ENCODE peak calls at places on chromosomes 5 and 9, in four cellular contexts. H, U, N and O are unnamed samples. For H3K27me3, the result is how much of the 10 kb centered on the place peaks cover.

GRCh38 chr9:114169029-114169939 is 13.9 kb downstream of the COL27A1 start:
- DNase-seq in N (peak), U (peak), H (no peak), O (peak)

GRCh38 chr5:145077028-145077427 is 758.1 kb downstream of the PRELID2 start:
- DNase-seq in U (no peak), H (no peak), N (no peak), O (no peak)

GRCh38 chr5:172622091-172623046 is 18.7 kb upstream of the NEURL1B start:
- DNase-seq in N (no peak), H (no peak), U (peak), O (no peak)

GRCh38 chr9:98977813-98978212 is 34.1 kb downstream of the COL15A1 start:
- DNase-seq in N (no peak), H (no peak), U (no peak), O (no peak)

GRCh38 chr5:21817668-21818419 is 1035.3 kb downstream of the CDH12 start:
- DNase-seq in H (no peak), U (no peak), N (peak), O (no peak)

GRCh38 chr5:17233488-17233887 is 16.1 kb downstream of the BASP1 start:
- DNase-seq in H (no peak), N (no peak), U (no peak), O (no peak)

GRCh38 chr5:150325426-150325825 is 22.7 kb upstream of the ARSI start:
- DNase-seq in N (no peak), U (no peak), H (no peak), O (no peak)

GRCh38 chr9:2262809-2263510 is 247.8 kb downstream of the SMARCA2 start:
- DNase-seq in U (no peak), H (peak), N (no peak), O (no peak)

GRCh38 chr9:76704601-76705204 is 59.5 kb upstream of the PCA3 start:
- DNase-seq in U (no peak), H (no peak), N (peak), O (peak)

GRCh38 chr9:87973791-87974292 is 491 bp downstream of the CDK20 start:
- DNase-seq in N (no peak), U (no peak), H (no peak), O (no peak)

GRCh38 chr9:78261403-78262001 is 25.6 kb downstream of the CEP78 start:
- DNase-seq in H (no peak), N (peak), U (no peak), O (no peak)

GRCh38 chr9:16521868-16522381 is 348.5 kb downstream of the BNC2 start:
- DNase-seq in U (no peak), H (no peak), N (peak), O (no peak)

GRCh38 chr5:85096426-85096825 is 711.7 kb upstream of the EDIL3 start:
- DNase-seq in U (no peak), H (no peak), N (no peak), O (no peak)

GRCh38 chr5:177040814-177041410 is 18.4 kb downstream of the ZNF346 start:
- DNase-seq in U (no peak), N (peak), H (peak), O (no peak)

GRCh38 chr5:88551724-88552345 is 283.2 kb upstream of the TMEM161B start:
- DNase-seq in H (no peak), N (no peak), U (no peak), O (no peak)

GRCh38 chr5:6850033-6850432 is 136.8 kb downstream of the TENT4A start:
- DNase-seq in N (no peak), H (no peak), U (no peak), O (no peak)

GRCh38 chr5:139647406-139648204 is 544 bp upstream of the CXXC5 start:
- DNase-seq in H (peak), N (no peak), U (no peak), O (peak)

GRCh38 chr9:35882265-35882848 is 12.2 kb upstream of the OR13J1 start:
- DNase-seq in U (peak), N (peak), H (peak), O (peak)

GRCh38 chr5:98679963-98680362 is 93.5 kb upstream of the RGMB start:
- DNase-seq in N (peak), U (no peak), H (no peak), O (no peak)

GRCh38 chr5:139343476-139343875 is 1.8 kb downstream of the PAIP2 start:
- DNase-seq in U (no peak), N (no peak), H (no peak), O (no peak)

GRCh38 chr9:133371261-133371711 is 4.6 kb downstream of the SURF4 start:
- DNase-seq in N (no peak), U (peak), H (no peak), O (no peak)

GRCh38 chr9:134624827-134625181 is 16.8 kb upstream of the COL5A1 start:
- DNase-seq in H (no peak), N (peak), U (peak), O (no peak)

GRCh38 chr5:135057233-135057632 is 23.2 kb upstream of the PITX1 start:
- DNase-seq in U (no peak), N (no peak), H (no peak), O (no peak)
- H3K27me3 ChIP-seq in U (under half), N (under half), H (under half), O (under half)

GRCh38 chr5:179526978-179527377 is 23.4 kb upstream of the RUFY1 start:
- DNase-seq in N (no peak), H (no peak), U (no peak), O (no peak)

GRCh38 chr5:179534431-179534830 is 15.9 kb upstream of the RUFY1 start:
- DNase-seq in N (no peak), U (no peak), H (no peak), O (no peak)

GRCh38 chr5:179533907-179534306 is 16.4 kb upstream of the RUFY1 start:
- DNase-seq in U (no peak), H (no peak), N (no peak), O (no peak)

GRCh38 chr5:179533024-179533423 is 17.3 kb upstream of the RUFY1 start:
- DNase-seq in U (no peak), N (no peak), H (no peak), O (no peak)

GRCh38 chr5:179530069-179530998 is 20.0 kb upstream of the RUFY1 start:
- DNase-seq in U (peak), H (peak), N (no peak), O (peak)
- TF ChIP-seq POLR2A in U (peak), H (peak), N (no peak), O (no peak)

DNA sequence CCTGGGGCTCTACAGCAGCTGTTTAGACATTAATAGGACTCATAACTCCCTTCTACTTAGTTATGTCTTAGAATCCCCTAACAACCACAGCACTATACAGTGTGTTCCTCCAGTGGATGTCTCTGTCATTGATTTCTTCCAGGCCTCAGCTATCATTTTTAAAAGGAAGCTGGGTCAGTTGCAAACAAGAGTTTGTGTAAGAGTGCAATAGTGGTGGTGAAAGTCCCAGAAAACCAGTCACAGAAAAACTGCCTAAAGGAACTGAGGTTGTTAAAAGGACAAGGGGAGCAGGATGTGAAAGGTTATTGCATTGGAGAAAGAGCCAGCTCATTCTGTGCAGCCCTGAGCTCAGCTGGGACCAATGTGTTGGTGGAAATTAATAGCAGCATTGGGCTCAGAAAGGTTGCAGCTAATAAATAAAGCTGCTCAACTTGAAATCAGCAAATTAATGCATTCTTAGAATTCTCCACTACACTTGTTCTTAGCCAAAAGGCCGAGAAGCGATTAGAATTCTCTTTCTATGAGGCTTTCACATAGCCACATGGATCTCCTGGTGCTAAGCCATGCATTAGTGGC is 34.9 kb downstream of the NREP start:
- DNase-seq in H (no peak), U (no peak), N (no peak), O (no peak)
- H3K27me3 ChIP-seq in H (under half), U (under half), N (under half), O (under half)

GRCh38 chr5:3740546-3741371 is 145.1 kb downstream of the IRX1 start:
- DNase-seq in N (no peak), U (no peak), H (no peak), O (no peak)

GRCh38 chr5:3736926-3737325 is 141.3 kb downstream of the IRX1 start:
- DNase-seq in U (no peak), H (no peak), N (no peak), O (no peak)

GRCh38 chr5:3741372-3741770 is 145.7 kb downstream of the IRX1 start:
- DNase-seq in U (no peak), N (no peak), H (no peak), O (no peak)

GRCh38 chr5:3736466-3736865 is 140.8 kb downstream of the IRX1 start:
- DNase-seq in N (no peak), H (no peak), U (no peak), O (no peak)

GRCh38 chr5:3738909-3739308 is 143.3 kb downstream of the IRX1 start:
- DNase-seq in U (no peak), H (no peak), N (no peak), O (no peak)
- TF ChIP-seq POLR2A in U (no peak), H (no peak), N (no peak), O (no peak)

DNA sequence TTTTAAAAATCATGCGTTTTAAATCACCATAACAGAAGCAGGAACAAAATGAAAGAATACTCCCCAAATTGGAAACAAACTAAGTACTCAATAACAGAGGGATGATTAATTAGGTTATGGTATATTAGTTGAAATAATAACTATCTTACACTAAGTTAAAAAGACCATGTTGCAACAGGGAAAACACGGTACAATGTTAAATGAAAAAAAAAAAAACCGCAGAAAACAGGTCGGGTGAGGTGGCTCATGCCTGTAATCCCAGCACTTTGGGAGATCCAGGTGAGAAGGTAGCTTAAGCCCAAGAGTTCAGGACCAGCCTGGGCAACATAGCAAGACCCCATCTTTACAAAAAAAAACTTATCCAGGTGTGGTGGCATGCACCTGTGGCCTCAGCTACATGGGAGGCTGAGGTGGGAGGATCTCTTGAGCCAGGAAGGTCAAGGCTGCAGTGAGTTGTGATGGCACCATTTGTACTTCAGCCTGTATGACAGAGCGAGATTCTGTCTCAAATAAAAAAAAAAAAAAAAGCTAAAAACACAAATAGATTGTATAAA is 2.4 kb upstream of the PTPN3 start:
- DNase-seq in H (no peak), N (no peak), U (no peak), O (no peak)
- H3K27me3 ChIP-seq in H (under half), N (under half), U (half or more), O (under half)

GRCh38 chr9:121240394-121241145 is 27.4 kb upstream of the GSN start:
- DNase-seq in N (peak), H (no peak), U (no peak), O (no peak)

GRCh38 chr9:121239851-121240250 is 28.1 kb upstream of the GSN start:
- DNase-seq in H (no peak), U (no peak), N (no peak), O (no peak)

GRCh38 chr9:121239071-121239470 is 28.9 kb upstream of the GSN start:
- DNase-seq in U (no peak), N (peak), H (no peak), O (no peak)

GRCh38 chr9:121242955-121243346 is 25.0 kb upstream of the GSN start:
- DNase-seq in U (no peak), H (no peak), N (no peak), O (no peak)

DNA sequence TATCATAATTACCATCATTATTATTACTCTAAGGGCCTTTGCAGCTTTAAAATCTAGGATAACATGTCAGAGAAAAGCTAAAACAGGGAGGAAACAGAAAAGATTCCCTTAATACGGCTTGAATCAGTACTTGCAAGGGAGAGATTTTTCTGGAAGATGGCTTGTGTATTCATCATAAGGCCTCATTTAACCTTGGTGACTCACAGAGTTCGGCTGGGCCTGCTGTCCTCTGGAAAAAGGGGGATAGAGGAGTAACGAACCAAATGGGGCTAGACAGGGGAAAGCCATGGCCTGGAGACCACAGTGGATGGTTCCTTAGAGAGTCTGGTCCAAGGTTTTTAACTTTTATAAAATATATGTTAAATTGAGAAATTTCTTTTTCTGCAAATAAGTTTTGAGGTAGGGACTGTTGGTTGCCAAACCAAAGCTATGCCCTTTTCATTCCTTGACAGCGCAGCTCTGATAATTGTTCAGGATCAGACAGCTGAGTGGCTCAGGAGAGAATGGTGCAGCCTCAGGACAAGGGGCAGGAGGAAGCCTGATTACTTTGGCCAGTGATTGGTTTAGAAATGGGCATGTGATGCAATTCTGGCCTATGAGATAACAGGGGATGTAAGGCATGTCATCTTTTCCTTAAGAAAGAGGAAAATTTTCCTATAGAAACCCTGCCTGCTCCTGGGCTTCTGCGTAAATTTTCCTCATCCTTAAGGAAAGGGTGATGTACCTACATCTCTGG is 25.6 kb upstream of the GSN start:
- DNase-seq in H (no peak), N (peak), U (no peak), O (no peak)
- TF ChIP-seq POLR2A in H (no peak), N (no peak), U (no peak), O (no peak)

GRCh38 chr5:1668141-1668721 is 131.4 kb downstream of the MRPL36 start:
- DNase-seq in U (no peak), N (no peak), H (no peak), O (no peak)
- H3K27me3 ChIP-seq in U (under half), N (half or more), H (under half), O (half or more)

DNA sequence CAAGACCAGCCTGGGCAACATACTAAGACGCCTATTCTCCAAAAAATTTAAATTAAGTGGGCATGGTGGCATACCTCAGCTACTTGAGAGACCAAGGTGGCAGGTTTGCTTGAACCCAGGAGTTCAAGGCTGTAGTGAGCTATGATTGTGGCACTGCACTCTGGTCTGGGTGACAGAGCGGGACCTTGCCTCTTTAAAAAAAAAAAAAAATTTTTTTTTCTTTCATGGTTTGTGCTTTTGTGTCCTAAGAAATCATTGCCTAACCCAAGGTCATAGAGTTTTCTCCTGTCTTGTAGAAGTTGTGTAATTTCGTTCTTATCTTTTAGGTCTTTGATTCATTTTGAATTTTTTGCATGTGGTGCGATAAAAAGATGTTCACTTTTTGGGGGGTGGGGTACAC is 12.3 kb downstream of the GPBP1 start:
- DNase-seq in U (no peak), H (no peak), N (no peak), O (no peak)
- TF ChIP-seq POLR2A in U (no peak), H (no peak), N (no peak), O (no peak)

GRCh38 chr5:179223528-179223927 is 121.7 kb downstream of the ADAMTS2 start:
- DNase-seq in N (no peak), H (no peak), U (peak), O (no peak)

GRCh38 chr5:179221877-179222220 is 123.4 kb downstream of the ADAMTS2 start:
- DNase-seq in H (no peak), N (no peak), U (peak), O (no peak)

GRCh38 chr5:179221196-179221876 is 123.9 kb downstream of the ADAMTS2 start:
- DNase-seq in U (peak), N (no peak), H (no peak), O (no peak)

GRCh38 chr5:179223961-179224360 is 121.3 kb downstream of the ADAMTS2 start:
- DNase-seq in U (peak), N (no peak), H (no peak), O (no peak)

DNA sequence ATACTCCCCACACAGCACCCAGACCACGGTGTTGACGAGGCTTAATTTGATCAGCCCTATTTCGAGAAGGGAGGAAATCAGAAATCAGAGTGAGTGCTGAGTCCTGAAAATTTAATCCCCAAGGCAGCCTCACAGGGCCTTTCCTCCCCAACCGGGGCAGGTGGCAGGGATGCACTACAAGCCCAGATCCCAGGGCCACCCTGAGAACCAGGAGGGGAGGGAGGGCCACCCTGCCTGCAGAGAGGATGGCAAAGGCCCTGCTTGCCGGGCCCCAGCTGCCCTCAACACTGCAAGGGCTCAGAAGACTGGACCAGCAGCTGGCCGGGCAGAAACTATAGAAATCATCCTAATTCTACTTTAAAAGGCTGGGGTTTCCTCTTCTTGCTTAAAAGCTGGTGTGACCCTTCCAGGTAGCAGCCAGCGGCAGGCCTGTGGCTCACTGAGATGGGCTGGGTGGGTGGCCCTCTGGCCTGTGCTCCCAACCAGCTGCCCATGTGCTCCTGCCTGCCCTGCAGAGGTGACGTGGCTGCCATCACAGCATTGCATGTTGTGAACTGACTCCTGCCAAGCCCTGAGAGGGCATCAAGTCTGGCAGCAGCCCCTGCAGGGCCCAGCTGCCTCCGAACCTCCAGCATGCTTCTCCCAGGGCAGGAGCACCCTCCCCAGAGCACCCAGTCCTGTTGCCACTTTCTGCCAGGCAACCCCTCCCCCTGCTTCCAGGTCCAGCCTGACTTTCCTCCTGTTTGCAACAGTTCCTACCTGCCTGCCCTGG is 122.8 kb downstream of the ADAMTS2 start:
- DNase-seq in N (no peak), H (no peak), U (peak), O (no peak)
- H3K27me3 ChIP-seq in N (under half), H (under half), U (under half), O (under half)